ENCODE peak calls at places on chromosome 10, in five cellular contexts. I is cardiac fibroblast, M is heart left ventricle, Q is Peyer's patch, X is heart right ventricle. N is an unnamed sample.

GRCh38 chr10:123926401-123927264 is 35.0 kb upstream of the CPXM2 start:
- DNase-seq in I (no peak), M (no peak), X (no peak), Q (no peak), N (peak)

GRCh38 chr10:4780782-4781181 is 45.2 kb upstream of the AKR1E2 start:
- DNase-seq in M (no peak), Q (no peak), X (no peak), I (peak), N (peak)

GRCh38 chr10:72084094-72084459 is 4.3 kb downstream of the SPOCK2 start:
- DNase-seq in Q (no peak), M (no peak), I (no peak), X (no peak), N (no peak)

GRCh38 chr10:124717911-124718734 is 26.1 kb downstream of the FAM53B start:
- DNase-seq in I (no peak), X (no peak), M (no peak), Q (peak), N (no peak)

GRCh38 chr10:99740933-99741559 is 9.0 kb downstream of the CUTC start:
- DNase-seq in M (no peak), Q (no peak), X (no peak), I (no peak), N (peak)

GRCh38 chr10:16891375-16892313 is 74.4 kb upstream of the RSU1 start:
- DNase-seq in I (peak), M (peak), Q (peak), X (peak), N (peak)

GRCh38 chr10:4440260-4440659 is 385.7 kb upstream of the AKR1E2 start:
- DNase-seq in I (no peak), M (no peak), X (no peak), Q (no peak), N (no peak)

GRCh38 chr10:98414932-98415709 is at the start of gene PYROXD2:
- DNase-seq in I (peak), M (peak), Q (peak), X (peak), N (peak)

GRCh38 chr10:29392376-29393021 is 103.6 kb downstream of the LYZL1 start:
- DNase-seq in I (peak), Q (no peak), X (peak), M (no peak), N (peak)

DNA sequence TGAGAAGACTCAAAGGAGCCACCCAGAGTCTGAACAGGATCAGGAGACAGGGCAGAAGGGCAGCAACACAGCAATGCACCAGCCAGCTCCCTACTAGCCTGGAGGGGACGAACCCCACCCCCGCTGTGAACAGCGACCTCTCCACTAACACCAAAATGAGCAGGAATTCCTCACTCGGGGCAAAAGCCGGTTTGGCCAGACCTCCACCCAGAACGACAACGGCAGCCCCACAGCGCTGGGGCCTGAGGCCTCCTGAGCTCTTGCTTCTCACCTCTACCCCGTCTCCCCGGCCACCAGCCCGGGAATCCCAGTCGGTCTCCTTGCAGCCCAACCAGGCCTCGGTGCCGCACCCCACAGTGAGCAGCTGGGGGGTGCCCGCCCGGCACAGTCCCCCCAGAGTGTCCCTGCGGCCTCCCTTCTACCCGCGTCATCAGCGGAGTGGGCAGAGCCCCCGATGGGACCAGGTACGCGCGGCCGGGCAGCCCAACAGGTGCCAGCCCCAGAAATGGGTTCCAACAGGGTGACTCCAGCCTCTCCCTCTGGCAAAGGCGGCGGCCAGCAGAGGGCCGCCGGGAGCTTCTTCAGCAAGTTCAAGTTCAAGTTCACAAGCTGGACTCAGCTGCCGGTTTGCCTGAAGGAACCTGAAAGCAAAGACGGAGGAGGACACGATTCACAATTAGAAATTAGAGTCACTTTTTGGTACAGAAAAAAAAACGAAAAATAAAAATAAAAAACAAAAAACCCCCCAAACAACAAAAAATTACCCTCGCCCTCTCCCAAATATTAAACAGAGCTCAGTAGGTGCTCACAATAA is 129.0 kb downstream of the MARCHF5 start:
- DNase-seq in X (peak), Q (no peak), M (peak), I (peak), N (peak)
- H3K4me3 ChIP-seq in X (peak), Q (peak), M (peak), I (peak), N (peak)

GRCh38 chr10:131859341-131860020 is 41.3 kb upstream of the PPP2R2D start:
- DNase-seq in X (no peak), M (no peak), I (no peak), Q (no peak), N (no peak)

GRCh38 chr10:131858118-131858515 is 42.7 kb upstream of the PPP2R2D start:
- DNase-seq in X (no peak), I (no peak), Q (no peak), M (no peak), N (no peak)

GRCh38 chr10:131862548-131862947 is 38.3 kb upstream of the PPP2R2D start:
- DNase-seq in M (no peak), I (peak), X (no peak), Q (no peak), N (no peak)

GRCh38 chr10:131858583-131859340 is 42.0 kb upstream of the PPP2R2D start:
- DNase-seq in X (no peak), Q (no peak), M (no peak), I (no peak), N (no peak)

DNA sequence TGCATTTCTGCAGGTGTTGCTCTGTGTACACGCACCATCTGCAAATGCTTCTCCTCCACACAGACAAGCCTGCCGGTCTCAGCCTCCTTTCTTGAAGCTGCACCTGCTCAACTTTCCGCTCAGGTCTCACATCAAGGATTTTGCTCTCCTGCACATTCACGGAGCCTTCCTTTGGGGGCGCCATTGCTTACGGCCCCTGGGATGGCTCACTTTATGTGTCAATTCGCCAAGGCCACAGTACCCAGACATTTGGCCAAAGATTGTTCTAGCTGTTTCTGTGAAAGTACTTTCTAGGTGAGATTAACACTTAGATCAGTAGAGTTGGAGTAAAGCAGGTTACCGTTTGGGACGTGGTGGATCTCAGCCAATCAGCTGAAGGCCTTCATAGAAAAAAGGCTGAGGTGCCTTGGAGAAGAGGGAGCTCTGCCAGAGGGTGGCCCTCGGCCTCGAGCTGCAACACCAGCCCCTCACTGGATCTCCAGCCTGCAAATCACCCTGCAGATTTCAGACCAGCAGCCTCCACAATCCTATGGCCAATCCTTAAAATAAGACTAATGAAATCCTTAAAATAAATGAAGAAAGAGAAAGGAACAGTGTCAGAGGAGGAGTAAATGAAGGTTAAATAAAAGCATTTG is 39.9 kb upstream of the PPP2R2D start:
- DNase-seq in Q (no peak), X (no peak), I (no peak), M (no peak), N (no peak)
- TF ChIP-seq CTCF in Q (no peak), X (no peak), I (no peak), M (no peak), N (no peak)

GRCh38 chr10:94065344-94065743 is 71.6 kb downstream of the PLCE1 start:
- DNase-seq in M (no peak), X (no peak), Q (no peak), I (peak), N (peak)
- H3K4me3 ChIP-seq in M (no peak), X (no peak), Q (no peak), I (no peak), N (no peak)

DNA sequence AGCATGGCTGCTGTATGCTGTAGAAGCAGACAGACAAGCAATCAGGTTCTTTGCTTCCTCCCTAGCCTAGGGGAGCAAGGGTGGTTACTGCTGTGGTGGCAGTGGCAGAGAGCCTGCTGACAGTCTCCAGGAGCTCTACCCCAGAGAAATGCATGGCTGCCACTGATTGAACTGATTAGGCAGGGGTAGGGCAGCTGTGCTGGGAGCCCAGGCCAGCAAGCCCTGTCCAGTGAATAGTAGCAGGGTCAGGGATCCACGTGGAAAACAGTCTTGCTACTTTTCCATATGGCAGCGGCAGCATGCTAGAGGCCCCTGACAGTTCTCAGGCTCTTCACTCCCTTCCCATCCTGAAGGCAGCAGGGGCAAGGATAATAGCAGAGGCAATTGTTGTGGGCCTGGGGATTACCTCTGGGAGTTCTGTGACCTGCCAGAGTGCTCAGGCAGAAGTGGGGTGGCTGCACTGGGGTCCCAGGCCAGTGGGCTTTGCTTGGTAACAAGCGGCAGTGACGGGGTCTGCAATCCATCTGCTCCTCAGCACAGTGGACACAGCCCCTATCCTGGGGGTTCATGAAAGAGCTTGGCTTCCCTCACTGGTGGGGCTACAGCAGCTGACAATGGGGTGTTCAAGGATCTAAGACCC is 558.8 kb upstream of the GHITM start:
- DNase-seq in X (no peak), Q (no peak), I (no peak), M (no peak), N (no peak)
- TF ChIP-seq CTCF in X (no peak), Q (no peak), I (no peak), M (no peak), N (no peak)

GRCh38 chr10:63515002-63515763 is 6.0 kb upstream of the REEP3 start:
- DNase-seq in X (peak), M (no peak), Q (no peak), I (peak), N (peak)
- H3K4me3 ChIP-seq in X (no peak), M (no peak), Q (no peak), I (no peak), N (no peak)

GRCh38 chr10:59236064-59236697 is 59.7 kb downstream of the PHYHIPL start:
- DNase-seq in M (no peak), X (no peak), I (no peak), Q (no peak), N (no peak)

GRCh38 chr10:59237775-59238174 is 61.3 kb downstream of the PHYHIPL start:
- DNase-seq in M (no peak), I (no peak), Q (no peak), X (no peak), N (no peak)

GRCh38 chr10:59234194-59234593 is 57.8 kb downstream of the PHYHIPL start:
- DNase-seq in X (no peak), Q (no peak), M (no peak), I (no peak), N (peak)

GRCh38 chr10:59229451-59229850 is 53.0 kb downstream of the PHYHIPL start:
- DNase-seq in M (no peak), I (no peak), Q (no peak), X (no peak), N (peak)

DNA sequence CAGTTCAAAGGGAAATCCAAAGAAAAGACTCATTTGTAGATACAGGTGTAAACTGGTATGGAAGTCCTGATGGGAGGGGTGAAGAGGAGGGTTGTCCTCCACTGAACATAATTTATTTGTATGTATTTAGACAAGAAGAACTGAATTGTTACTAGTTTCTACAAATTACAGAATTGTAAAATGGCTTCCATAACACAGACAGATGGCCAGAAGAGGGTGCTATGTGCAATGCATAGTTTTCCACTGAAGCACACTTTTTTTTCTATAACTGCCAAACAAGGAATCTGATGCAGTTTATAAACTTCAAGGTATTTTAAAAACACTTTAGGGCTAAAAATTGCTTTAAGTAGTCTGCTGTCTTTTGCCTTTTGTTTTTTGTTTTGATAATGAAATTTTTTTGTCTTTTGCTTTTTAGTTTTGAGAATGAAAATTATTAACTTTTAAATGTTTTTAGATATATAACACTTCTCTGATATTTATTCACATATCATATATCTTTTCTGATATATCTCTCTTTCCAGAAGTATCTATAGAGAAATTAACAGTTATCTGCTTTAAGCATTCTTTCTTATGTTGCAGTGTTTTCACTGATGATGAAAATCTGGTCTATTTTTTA is 58.5 kb downstream of the PHYHIPL start:
- DNase-seq in X (peak), I (peak), Q (no peak), M (no peak), N (peak)
- TF ChIP-seq CTCF in X (peak), I (peak), Q (peak), M (peak), N (peak)

GRCh38 chr10:76711374-76711997 is 926.1 kb downstream of the KCNMA1 start:
- DNase-seq in Q (no peak), M (no peak), I (no peak), X (no peak), N (no peak)
- H3K4me3 ChIP-seq in Q (no peak), M (no peak), I (no peak), X (no peak), N (no peak)

DNA sequence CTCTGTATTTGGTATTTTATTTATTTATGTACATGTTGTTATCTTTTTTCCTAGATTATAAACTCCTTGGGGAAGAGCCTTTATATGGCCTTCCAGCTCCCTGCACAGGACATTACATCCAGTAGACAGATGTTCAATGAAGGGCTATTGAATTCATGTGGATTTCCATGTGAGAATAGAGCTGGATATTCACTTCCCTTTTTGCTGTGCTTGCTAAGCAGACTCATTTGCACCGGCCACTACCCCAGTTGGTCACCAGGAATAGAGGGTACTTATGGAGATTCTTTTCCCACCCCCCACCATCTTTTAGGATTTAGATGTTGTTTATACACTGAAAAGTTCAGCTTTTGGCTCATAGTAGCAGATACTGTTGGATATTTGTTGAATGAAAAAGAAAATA is 374.1 kb downstream of the NRG3 start:
- DNase-seq in I (no peak), Q (no peak), M (no peak), X (no peak), N (no peak)
- TF ChIP-seq CTCF in I (no peak), Q (no peak), M (no peak), X (no peak), N (no peak)

DNA sequence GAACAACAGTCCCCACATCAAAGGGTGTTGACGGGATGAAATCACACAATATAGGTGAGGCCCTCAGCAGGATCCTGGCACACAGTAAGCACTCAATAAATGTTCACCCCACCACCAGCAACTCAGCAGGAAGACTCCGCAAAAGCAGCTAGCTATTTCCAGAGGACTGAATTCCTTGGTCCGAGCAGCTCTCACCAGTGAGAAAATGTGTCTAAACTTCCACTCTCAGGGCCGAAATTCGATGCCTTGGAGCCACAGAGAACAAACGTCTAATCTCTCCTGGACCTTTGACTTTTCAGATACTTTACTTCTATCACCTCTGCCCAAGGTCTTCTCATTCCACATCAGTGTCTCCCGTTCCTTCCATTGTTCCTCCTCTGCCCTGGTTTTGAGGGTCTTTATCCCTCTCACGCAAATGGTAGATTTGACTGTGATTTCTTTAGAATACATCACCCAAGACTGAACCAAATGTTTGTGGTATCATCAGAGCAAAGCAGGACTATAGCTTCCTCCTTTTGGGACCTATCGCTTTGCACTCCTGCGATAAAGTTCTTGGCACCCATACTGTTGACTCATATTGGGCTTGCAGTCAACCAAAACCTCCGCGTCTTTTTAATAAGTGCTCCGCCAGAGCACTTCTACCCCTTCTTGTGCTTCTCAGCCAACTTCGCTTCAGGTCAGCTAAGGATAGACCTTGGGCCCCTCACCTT is 903 bp upstream of the NT5C2 start:
- DNase-seq in I (peak), X (peak), Q (no peak), M (no peak), N (peak)
- H3K4me3 ChIP-seq in I (no peak), X (peak), Q (no peak), M (peak), N (peak)

N was measured in fibroblast of mammary gland.